ENCODE peak calls at places on chromosomes 11 and 22, in eight cellular contexts. J is right atrium auricular region, V is fibroblast of lung, Y is psoas muscle, F is brain microvascular endothelial cell, M is HL-60, T is heart right ventricle, K is mammary epithelial cell. P is an unnamed sample.

GRCh38 chr11:69265210-69265609 is 28.7 kb upstream of the MYEOV start:
- DNase-seq in J (no peak), V (no peak), Y (no peak), F (no peak), M (no peak), T (no peak), K (no peak), P (no peak)

GRCh38 chr11:9972917-9973504 is 309.1 kb downstream of the SWAP70 start:
- DNase-seq in J (no peak), V (peak; percentile 39), Y (no peak), F (peak; percentile 37), M (peak; percentile 25), T (no peak), K (peak; percentile 39), P (no peak)

GRCh38 chr11:124085583-124085982 is 29.7 kb upstream of the VWA5A start:
- DNase-seq in J (no peak), V (peak; percentile 40), Y (no peak), F (no peak), M (no peak), T (no peak), K (peak; percentile 66), P (no peak)

GRCh38 chr11:46674463-46675287 is 25.7 kb downstream of the ARHGAP1 start:
- DNase-seq in J (no peak), V (no peak), Y (no peak), F (no peak), M (peak; percentile 88), T (peak; percentile 46), K (no peak), P (peak; percentile 35)

GRCh38 chr11:12785901-12786300 is 111.7 kb downstream of the TEAD1 start:
- DNase-seq in J (no peak), V (no peak), Y (no peak), F (no peak), M (no peak), T (no peak), K (no peak), P (no peak)

GRCh38 chr22:44686873-44687600 is 15.0 kb upstream of the PRR5 start:
- DNase-seq in J (no peak), V (peak; percentile 57), Y (no peak), F (peak; percentile 62), M (no peak), T (no peak), K (no peak), P (no peak)

GRCh38 chr22:32469799-32470212 is 4.8 kb upstream of the FBXO7 start:
- DNase-seq in J (no peak), V (peak; percentile 67), Y (no peak), F (peak; percentile 76), M (no peak), T (no peak), K (peak; percentile 31), P (no peak)

GRCh38 chr11:126185200-126186030 is 26.0 kb downstream of the RPUSD4 start:
- DNase-seq in J (no peak), V (no peak), Y (no peak), F (no peak), M (no peak), T (no peak), K (no peak), P (no peak)

GRCh38 chr22:31495343-31495742 is 993 bp upstream of the SFI1 start:
- DNase-seq in J (no peak), V (no peak), Y (no peak), F (no peak), M (no peak), T (no peak), K (no peak), P (no peak)

GRCh38 chr11:11588243-11588642 is 33.6 kb downstream of the GALNT18 start:
- DNase-seq in J (no peak), V (no peak), Y (no peak), F (no peak), M (no peak), T (no peak), K (peak; percentile 50), P (no peak)

GRCh38 chr11:98507208-98507607 is 513.5 kb upstream of the CNTN5 start:
- DNase-seq in J (no peak), V (no peak), Y (no peak), F (no peak), M (no peak), T (no peak), K (no peak), P (no peak)

GRCh38 chr22:48897638-48897954 is 930.1 kb downstream of the BRD1 start:
- DNase-seq in J (no peak), V (no peak), Y (no peak), F (no peak), M (no peak), T (no peak), K (no peak), P (no peak)

GRCh38 chr11:43917851-43918250 is 24.6 kb upstream of the C11orf96 start:
- DNase-seq in J (no peak), V (no peak), Y (no peak), F (no peak), M (no peak), T (no peak), K (no peak), P (no peak)
- H3K27ac ChIP-seq in J (no peak overlapping the region), V (no peak overlapping the region), Y (peak overlapping the region; percentile 85), F (no peak overlapping the region), M (no peak overlapping the region), T (no peak overlapping the region), K (no peak overlapping the region), P (no peak overlapping the region)

GRCh38 chr22:40083794-40084193 is 89.0 kb downstream of the FAM83F start:
- DNase-seq in J (no peak), V (no peak), Y (no peak), F (no peak), M (no peak), T (no peak), K (no peak), P (no peak)
- H3K27ac ChIP-seq in J (no peak overlapping the region), V (no peak overlapping the region), Y (peak overlapping the region; percentile 2), F (no peak overlapping the region), M (no peak overlapping the region), T (no peak overlapping the region), K (no peak overlapping the region), P (no peak overlapping the region)

DNA sequence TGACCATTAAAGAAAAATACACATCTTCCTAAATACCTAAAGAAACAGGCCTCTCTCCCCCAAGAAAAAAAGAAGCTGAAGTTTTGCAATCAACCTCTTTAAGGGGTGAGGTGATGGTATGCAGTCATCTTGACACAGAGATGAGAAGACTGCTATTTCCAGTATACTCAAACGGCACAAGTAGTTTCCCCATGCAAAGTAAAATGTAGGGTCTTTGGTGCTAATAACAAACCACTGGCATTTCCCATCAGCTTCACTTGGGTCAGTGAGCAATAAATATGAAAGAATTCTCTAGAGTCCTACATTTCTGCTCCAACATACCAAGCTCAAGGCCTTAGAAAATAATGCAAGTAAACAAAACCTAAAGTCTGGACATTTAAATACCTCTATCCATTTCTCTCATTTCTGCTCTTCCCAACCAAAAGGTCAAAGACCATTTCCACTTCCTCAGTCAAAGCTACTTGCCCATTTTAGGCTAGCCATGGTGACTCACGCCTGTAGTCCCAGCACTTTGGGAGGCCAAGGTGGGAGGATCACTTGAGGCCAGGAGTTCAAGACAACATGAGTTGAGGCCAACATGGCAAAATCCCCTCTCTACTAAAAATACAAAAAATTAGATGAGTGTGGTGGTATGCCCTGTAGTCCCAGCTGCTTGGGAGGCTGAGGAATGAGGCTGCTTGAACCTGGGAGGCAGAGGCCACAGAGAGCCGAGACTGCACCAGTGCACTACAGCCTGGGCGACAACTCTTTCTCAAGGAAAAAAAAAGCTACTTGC is 39.5 kb upstream of the CHRNA10 start:
- DNase-seq in J (no peak), V (peak; percentile 35), Y (no peak), F (no peak), M (no peak), T (no peak), K (no peak), P (no peak)
- H3K27ac ChIP-seq in J (no peak overlapping the region), V (no peak overlapping the region), Y (peak overlapping the region; percentile 83), F (no peak overlapping the region), M (no peak overlapping the region), T (no peak overlapping the region), K (no peak overlapping the region), P (no peak overlapping the region)

GRCh38 chr11:119907122-119907933 is 178.3 kb upstream of the NECTIN1 start:
- DNase-seq in J (no peak), V (no peak), Y (peak; percentile 57), F (no peak), M (no peak), T (no peak), K (no peak), P (no peak)
- H3K27ac ChIP-seq in J (no peak overlapping the region), V (no peak overlapping the region), Y (no peak overlapping the region), F (no peak overlapping the region), M (no peak overlapping the region), T (no peak overlapping the region), K (no peak overlapping the region), P (no peak overlapping the region)

DNA sequence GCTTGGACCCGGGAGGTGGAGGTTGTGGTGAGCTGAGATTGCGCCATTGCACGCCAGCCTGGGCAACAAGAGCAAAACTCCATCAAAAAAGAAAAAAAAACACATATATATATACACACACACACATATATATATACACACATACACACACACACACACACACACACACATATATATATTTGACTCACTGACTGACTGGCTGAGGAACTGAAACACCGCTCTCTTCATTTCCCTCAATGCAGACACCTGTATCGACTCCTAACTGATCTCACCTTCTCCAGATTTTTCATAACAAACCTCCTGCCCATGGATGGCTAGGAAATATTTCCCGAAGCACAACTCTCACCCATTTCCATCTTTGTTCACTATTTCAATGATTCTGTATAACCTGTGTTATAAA is 140.7 kb upstream of the ANO3 start:
- DNase-seq in J (no peak), V (no peak), Y (no peak), F (no peak), M (no peak), T (no peak), K (no peak), P (no peak)
- H3K27ac ChIP-seq in J (no peak overlapping the region), V (no peak overlapping the region), Y (no peak overlapping the region), F (no peak overlapping the region), M (no peak overlapping the region), T (no peak overlapping the region), K (no peak overlapping the region), P (no peak overlapping the region)

GRCh38 chr11:83072689-83073242 is 1.1 kb upstream of the RAB30 start:
- DNase-seq in J (no peak), V (no peak), Y (no peak), F (no peak), M (no peak), T (no peak), K (no peak), P (no peak)

GRCh38 chr11:83071641-83072591 is at the start of gene RAB30:
- DNase-seq in J (peak; percentile 99), V (peak; percentile 100), Y (peak; percentile 97), F (peak; percentile 100), M (peak; percentile 99), T (peak; percentile 87), K (peak; percentile 100), P (peak; percentile 95)

GRCh38 chr11:83070878-83071640 is 638 bp downstream of the RAB30 start:
- DNase-seq in J (peak; percentile 65), V (no peak), Y (peak; percentile 76), F (no peak), M (no peak), T (peak; percentile 42), K (no peak), P (no peak)

GRCh38 chr11:83073884-83074283 is 2.2 kb upstream of the RAB30 start:
- DNase-seq in J (no peak), V (no peak), Y (no peak), F (no peak), M (no peak), T (no peak), K (no peak), P (no peak)

GRCh38 chr11:83073248-83073647 is 1.6 kb upstream of the RAB30 start:
- DNase-seq in J (no peak), V (no peak), Y (no peak), F (no peak), M (no peak), T (no peak), K (no peak), P (no peak)
- H3K27ac ChIP-seq in J (no peak overlapping the region), V (peak overlapping the region; percentile 98), Y (peak overlapping the region; percentile 90), F (no peak overlapping the region), M (peak overlapping the region; percentile 90), T (no peak overlapping the region), K (peak overlapping the region; percentile 90), P (peak overlapping the region; percentile 97)

P was measured in CD4-positive, alpha-beta memory T cell.